ENCODE peak calls at places on chromosomes 11 and 22, in seven cellular contexts. F is breast epithelium, A is ovary, H is sigmoid colon, J is A549, Y is body of pancreas, E is prostate gland. R is an unnamed sample. For H3K4me1, the result is how much of the 10 kb centered on the place peaks cover.

GRCh38 chr22:42805998-42806481 is 51.0 kb downstream of the ARFGAP3 start:
- DNase-seq in Y (peak), F (no peak), A (no peak), E (no peak), H (no peak), J (no peak), R (no peak)

GRCh38 chr11:1581976-1582375 is 3.1 kb downstream of the KRTAP5-1 start:
- DNase-seq in E (no peak), F (no peak), A (no peak), Y (no peak), H (no peak), J (no peak), R (no peak)

GRCh38 chr11:27464155-27464759 is 8.3 kb downstream of the LGR4 start:
- DNase-seq in J (no peak), Y (peak), F (peak), E (no peak), A (no peak), H (no peak), R (no peak)

GRCh38 chr22:29291215-29291614 is 15.2 kb upstream of the GAS2L1 start:
- DNase-seq in Y (no peak), F (no peak), J (no peak), E (no peak), A (no peak), H (no peak), R (no peak)

GRCh38 chr11:78943841-78944240 is 369.2 kb upstream of the NARS2 start:
- DNase-seq in Y (no peak), H (no peak), J (no peak), A (no peak), F (no peak), E (no peak), R (no peak)

GRCh38 chr22:29912605-29913398 is 29.8 kb downstream of the MTMR3 start:
- DNase-seq in A (no peak), E (no peak), F (no peak), H (no peak), J (no peak), Y (no peak), R (no peak)

GRCh38 chr11:69674267-69674885 is 777 bp downstream of the LTO1 start:
- DNase-seq in E (no peak), A (no peak), H (peak), Y (peak), J (no peak), F (no peak), R (no peak)

GRCh38 chr22:38861170-38861874 is 10.7 kb downstream of the CBX6 start:
- DNase-seq in F (no peak), J (no peak), E (no peak), Y (no peak), A (no peak), H (peak), R (no peak)

GRCh38 chr11:57787920-57788716 is 26.5 kb downstream of the CTNND1 start:
- DNase-seq in Y (peak), H (no peak), F (peak), A (no peak), J (no peak), E (peak), R (peak)

GRCh38 chr11:134539285-134539684 is 127.2 kb upstream of the B3GAT1 start:
- DNase-seq in E (no peak), Y (no peak), A (no peak), H (peak), F (no peak), J (no peak), R (peak)

GRCh38 chr11:74714904-74715303 is 16.3 kb downstream of the CHRDL2 start:
- DNase-seq in H (no peak), F (no peak), J (no peak), A (no peak), Y (no peak), E (no peak), R (no peak)

GRCh38 chr22:39443416-39443815 is 13.4 kb upstream of the MGAT3 start:
- DNase-seq in E (no peak), H (no peak), A (no peak), J (no peak), Y (no peak), F (no peak), R (no peak)

GRCh38 chr11:95135155-95135554 is 45.5 kb downstream of the ENDOD1 start:
- DNase-seq in E (no peak), Y (peak), F (no peak), A (peak), H (no peak), J (no peak), R (no peak)

GRCh38 chr11:61384271-61385242 is 7.8 kb upstream of the TMEM216 start:
- DNase-seq in F (no peak), H (no peak), Y (no peak), J (no peak), E (no peak), A (no peak), R (no peak)

GRCh38 chr22:31340765-31341247 is 5.3 kb downstream of the PATZ1 start:
- DNase-seq in J (no peak), Y (no peak), H (no peak), E (no peak), A (no peak), F (no peak), R (no peak)

GRCh38 chr11:112718483-112718882 is 242.7 kb upstream of the NCAM1 start:
- DNase-seq in F (no peak), H (no peak), A (no peak), E (no peak), Y (no peak), J (no peak), R (no peak)

GRCh38 chr11:26828291-26828690 is 106.4 kb upstream of the SLC5A12 start:
- DNase-seq in E (no peak), A (no peak), J (no peak), Y (no peak), H (no peak), F (no peak), R (no peak)

GRCh38 chr22:28297504-28297903 is 378.4 kb upstream of the PITPNB start:
- DNase-seq in H (no peak), Y (no peak), E (no peak), J (no peak), A (no peak), F (no peak), R (no peak)

GRCh38 chr11:64870176-64870892 is 8.1 kb downstream of the EHD1 start:
- DNase-seq in J (no peak), F (no peak), E (no peak), Y (peak), H (peak), A (no peak), R (no peak)

GRCh38 chr22:19514831-19515565 is 9.2 kb downstream of the CLDN5 start:
- DNase-seq in H (no peak), J (no peak), Y (no peak), E (no peak), F (no peak), A (no peak), R (no peak)

GRCh38 chr11:108732395-108732794 is 67.5 kb downstream of the DDX10 start:
- DNase-seq in E (no peak), F (no peak), A (no peak), Y (peak), H (no peak), J (no peak), R (no peak)

GRCh38 chr11:12397953-12398352 is 20.6 kb downstream of the PARVA start:
- DNase-seq in Y (peak), F (no peak), A (peak), E (peak), J (no peak), H (peak), R (no peak)

GRCh38 chr11:123659311-123659710 is 4.9 kb upstream of the SCN3B start:
- DNase-seq in J (no peak), E (no peak), F (no peak), Y (no peak), A (peak), H (no peak), R (no peak)

GRCh38 chr22:45807156-45807915 is 135.7 kb downstream of the ATXN10 start:
- DNase-seq in F (no peak), A (no peak), E (no peak), J (no peak), Y (no peak), H (no peak), R (no peak)

GRCh38 chr11:32705309-32706033 is 89.0 kb downstream of the CCDC73 start:
- DNase-seq in Y (no peak), A (no peak), E (no peak), J (no peak), H (no peak), F (no peak), R (no peak)

GRCh38 chr22:42635531-42635930 is 4.9 kb downstream of the ATP5MGL start:
- DNase-seq in J (peak), F (no peak), H (peak), A (no peak), E (no peak), Y (no peak), R (no peak)

GRCh38 chr22:20656902-20657836 is 116.7 kb upstream of the SERPIND1 start:
- DNase-seq in A (no peak), J (no peak), F (no peak), H (peak), Y (no peak), E (no peak), R (no peak)

GRCh38 chr22:22598144-22598543 is 39.1 kb upstream of the PRAME start:
- DNase-seq in H (no peak), Y (no peak), F (no peak), E (no peak), A (no peak), J (no peak), R (no peak)

GRCh38 chr22:45503071-45503815 is 560 bp downstream of the FBLN1 start:
- DNase-seq in J (no peak), H (no peak), Y (no peak), A (no peak), E (no peak), F (no peak), R (peak)

GRCh38 chr11:72568861-72569260 is 105.4 kb downstream of the PDE2A start:
- DNase-seq in H (no peak), A (no peak), E (no peak), F (no peak), Y (no peak), J (no peak), R (no peak)

GRCh38 chr11:36281850-36282249 is 7.4 kb downstream of the COMMD9 start:
- DNase-seq in F (no peak), E (no peak), H (no peak), Y (no peak), A (no peak), J (no peak), R (no peak)

GRCh38 chr11:70360211-70360610 is 38.1 kb upstream of the CTTN start:
- DNase-seq in A (no peak), J (no peak), E (no peak), Y (no peak), F (no peak), H (no peak), R (no peak)

GRCh38 chr11:64229090-64229958 is 1.0 kb upstream of the DNAJC4 start:
- DNase-seq in F (no peak), A (peak), H (no peak), J (no peak), Y (no peak), E (no peak), R (peak)

GRCh38 chr11:70524096-70524922 is 126.0 kb downstream of the CTTN start:
- DNase-seq in E (no peak), J (no peak), A (no peak), Y (no peak), H (no peak), F (no peak), R (no peak)

GRCh38 chr11:31487848-31488247 is 21.6 kb downstream of the IMMP1L start:
- DNase-seq in J (no peak), H (no peak), F (no peak), E (no peak), Y (peak), A (no peak), R (no peak)

GRCh38 chr22:40491990-40492631 is 121.7 kb downstream of the SGSM3 start:
- DNase-seq in A (no peak), H (no peak), E (no peak), Y (no peak), J (no peak), F (no peak), R (no peak)

GRCh38 chr11:62706841-62707240 is 383 bp downstream of the BSCL2 start:
- DNase-seq in E (no peak), F (no peak), H (peak), J (no peak), A (no peak), Y (no peak), R (no peak)

GRCh38 chr11:118587952-118588351 is 15.7 kb downstream of the ARCN1 start:
- DNase-seq in J (no peak), F (no peak), H (no peak), A (no peak), Y (no peak), E (no peak), R (no peak)

GRCh38 chr22:42945736-42946135 is 69.2 kb downstream of the PACSIN2 start:
- DNase-seq in A (no peak), J (no peak), F (peak), E (no peak), Y (no peak), H (no peak), R (no peak)

GRCh38 chr22:17131686-17132085 is 10.5 kb upstream of the TMEM121B start:
- DNase-seq in Y (no peak), J (no peak), H (peak), E (no peak), A (no peak), F (no peak), R (no peak)

GRCh38 chr11:20053572-20053971 is 106.7 kb downstream of the DBX1 start:
- DNase-seq in J (no peak), H (no peak), Y (no peak), A (no peak), F (no peak), E (no peak), R (no peak)
- H3K4me1 ChIP-seq in J (under half), H (half or more), Y (under half), A (under half), F (under half), E (under half), R (under half)

DNA sequence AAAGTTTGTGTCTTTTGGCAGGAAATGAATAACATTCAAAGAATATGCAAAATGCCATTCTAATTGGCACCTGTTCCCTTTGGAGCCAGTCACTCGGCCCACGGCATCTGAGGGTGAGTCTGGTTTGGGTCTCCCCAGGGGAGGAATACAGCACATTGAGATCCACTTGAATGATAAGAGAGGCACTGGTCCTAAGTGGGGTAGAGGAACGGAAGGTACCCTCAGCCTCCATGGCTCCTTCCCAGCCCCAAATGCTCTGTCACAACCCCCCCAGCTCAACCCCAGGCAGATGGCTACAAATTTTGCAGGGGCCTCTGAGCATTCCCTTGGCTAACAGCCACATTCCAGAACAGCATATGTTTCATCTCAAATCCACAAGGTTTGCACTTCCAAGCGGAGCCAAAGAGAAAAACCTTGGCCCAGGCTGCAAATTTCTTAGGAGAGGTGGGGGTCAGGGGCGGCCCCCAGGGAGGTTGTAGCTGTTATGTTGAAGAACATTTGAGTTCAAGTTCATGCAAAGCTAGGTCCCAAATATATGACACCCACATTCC is 71.8 kb downstream of the RPUSD4 start:
- DNase-seq in Y (peak), F (no peak), H (peak), A (peak), E (no peak), J (no peak), R (no peak)
- H3K4me3 ChIP-seq in Y (no peak), F (no peak), H (no peak), A (no peak), E (no peak), J (no peak), R (no peak)

DNA sequence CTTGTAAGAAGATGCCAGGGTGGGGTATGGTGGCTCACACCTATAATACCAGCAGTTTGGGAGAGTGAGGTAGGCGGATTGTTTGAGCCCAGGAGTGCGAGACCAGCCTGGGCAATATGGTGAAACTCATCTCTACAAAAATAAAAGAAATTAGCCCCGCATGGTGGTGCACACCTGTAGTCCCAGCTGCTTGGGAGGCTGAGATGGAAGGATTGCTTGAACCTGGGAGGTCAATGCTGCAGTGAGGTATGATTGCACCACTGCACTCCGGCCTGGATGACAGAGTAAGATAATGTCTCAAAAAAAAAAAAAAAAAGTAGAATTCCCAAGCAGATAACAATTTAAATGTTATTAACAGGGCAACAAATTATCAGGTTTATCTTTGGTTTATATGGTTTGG is 20.2 kb downstream of the ACER3 start:
- DNase-seq in J (no peak), Y (no peak), H (no peak), A (no peak), E (no peak), F (no peak), R (no peak)
- TF ChIP-seq POLR2A in J (no peak), Y (no peak), H (no peak), A (no peak), E (no peak), F (no peak), R (no peak)

GRCh38 chr11:3879216-3879966 is 23.9 kb downstream of the STIM1 start:
- DNase-seq in A (no peak), H (no peak), Y (no peak), E (no peak), F (no peak), J (no peak), R (no peak)

GRCh38 chr11:3878036-3878584 is 22.6 kb downstream of the STIM1 start:
- DNase-seq in J (no peak), A (no peak), H (no peak), F (no peak), Y (no peak), E (no peak), R (no peak)

GRCh38 chr11:3877252-3878035 is 22.0 kb downstream of the STIM1 start:
- DNase-seq in A (no peak), F (no peak), J (no peak), Y (no peak), E (no peak), H (no peak), R (no peak)

GRCh38 chr11:3873712-3874349 is 18.4 kb downstream of the STIM1 start:
- DNase-seq in H (no peak), J (no peak), F (no peak), A (no peak), Y (no peak), E (no peak), R (no peak)
- H3K4me1 ChIP-seq in H (under half), J (under half), F (under half), A (under half), Y (under half), E (under half), R (under half)

GRCh38 chr22:35401863-35402262 is 1.9 kb downstream of the MCM5 start:
- DNase-seq in H (no peak), Y (no peak), F (no peak), A (no peak), E (no peak), J (no peak), R (no peak)
- H3K4me3 ChIP-seq in H (no peak), Y (no peak), F (no peak), A (no peak), E (no peak), J (no peak), R (no peak)

DNA sequence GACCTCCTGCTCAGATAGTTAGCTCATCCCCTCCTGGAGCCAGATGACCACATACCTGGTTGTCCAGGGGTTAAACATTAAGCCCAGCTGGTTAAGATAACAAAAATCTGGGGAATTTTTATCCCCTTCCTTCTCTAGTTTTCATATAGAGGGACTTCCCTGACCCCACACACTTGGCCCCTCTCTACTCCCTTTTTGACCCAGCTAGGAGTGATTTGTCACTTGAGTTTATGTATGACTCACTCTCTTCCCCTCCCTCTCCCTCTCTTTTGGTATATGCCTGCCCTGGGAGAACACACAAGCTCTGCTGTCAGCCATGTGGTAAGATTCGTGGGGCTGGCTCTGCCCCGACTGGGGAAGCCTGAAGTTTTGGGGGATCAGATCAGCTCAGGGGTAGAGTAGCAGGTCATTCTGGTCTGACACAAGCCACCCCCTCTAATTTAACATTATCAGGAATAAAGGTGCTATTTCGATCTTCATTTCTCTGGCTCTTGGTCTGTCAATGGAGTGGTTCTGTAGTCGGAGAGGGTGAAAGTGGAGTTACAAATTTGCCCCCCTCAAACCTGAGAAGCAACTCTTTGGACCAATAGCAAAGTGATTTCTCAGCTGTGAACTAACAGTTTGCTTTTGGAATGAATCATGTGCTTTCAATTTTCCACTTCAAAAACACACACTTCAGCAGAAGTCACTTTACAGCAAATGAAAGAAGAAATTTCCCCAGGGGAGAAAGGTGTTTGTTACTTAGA is 415.3 kb upstream of the CADM1 start:
- DNase-seq in A (no peak), H (no peak), E (no peak), Y (peak), J (peak), F (no peak), R (no peak)
- TF ChIP-seq POLR2A in A (no peak), H (no peak), E (no peak), Y (no peak), J (no peak), F (no peak), R (no peak)

GRCh38 chr11:68010058-68011041 is at the start of gene ALDH3B1:
- DNase-seq in A (peak), Y (peak), E (peak), F (peak), J (peak), H (peak), R (peak)

GRCh38 chr11:68006606-68007166 is 2.8 kb upstream of the UNC93B1 start:
- DNase-seq in Y (no peak), E (no peak), A (no peak), F (no peak), J (no peak), H (no peak), R (no peak)

GRCh38 chr11:68008381-68009337 is 1.5 kb upstream of the ALDH3B1 start:
- DNase-seq in E (no peak), H (peak), J (no peak), F (no peak), Y (peak), A (peak), R (peak)

GRCh38 chr11:68009391-68010000 is 631 bp upstream of the ALDH3B1 start:
- DNase-seq in H (no peak), F (no peak), A (peak), Y (peak), J (no peak), E (no peak), R (no peak)

GRCh38 chr11:68007498-68008380 is 2.4 kb upstream of the ALDH3B1 start:
- DNase-seq in Y (no peak), J (no peak), F (no peak), H (peak), E (no peak), A (no peak), R (peak)
- H3K4me1 ChIP-seq in Y (half or more), J (half or more), F (under half), H (half or more), E (under half), A (under half), R (under half)